ENCODE peak calls at places on chromosomes 1 and 21, in ten cellular contexts. Y is IMR-90; D is H9; N is right atrium auricular region; H is cardiac muscle cell; V is CD4-positive, alpha-beta memory T cell; S is fibroblast of lung; G is CD8-positive, alpha-beta T cell; T is PC-3; F is A549. M is an unnamed sample.

GRCh38 chr1:19384772-19385187 is 72.7 kb downstream of the SLC66A1 start:
- DNase-seq in Y (no peak), D (no peak), N (no peak), H (no peak), V (no peak), S (no peak), G (no peak), T (no peak), F (no peak), M (no peak)

GRCh38 chr1:222053790-222054294 is 312.0 kb upstream of the DUSP10 start:
- DNase-seq in Y (no peak), D (no peak), N (no peak), H (no peak), V (no peak), S (peak), G (no peak), T (peak), F (no peak), M (no peak)

GRCh38 chr1:1213153-1213918 is 617 bp downstream of the TNFRSF4 start:
- DNase-seq in Y (no peak), D (no peak), N (no peak), H (no peak), V (peak), S (no peak), G (no peak), T (no peak), F (no peak), M (no peak)

GRCh38 chr1:196308171-196308570 is 300.1 kb downstream of the KCNT2 start:
- DNase-seq in Y (no peak), D (no peak), N (no peak), H (no peak), V (no peak), S (no peak), G (no peak), T (no peak), F (no peak), M (no peak)

GRCh38 chr1:165069829-165070228 is 286.7 kb downstream of the LMX1A start:
- DNase-seq in Y (no peak), D (no peak), N (no peak), H (no peak), V (no peak), S (no peak), G (no peak), T (peak), F (no peak), M (no peak)

GRCh38 chr1:27341525-27342252 is at the start of gene SYTL1:
- DNase-seq in Y (peak), D (peak), N (no peak), H (peak), V (peak), S (peak), G (peak), T (peak), F (peak), M (peak)

GRCh38 chr1:243903904-243904303 is 53.9 kb upstream of the AKT3 start:
- DNase-seq in Y (peak), D (no peak), N (no peak), H (peak), V (peak), S (peak), G (no peak), T (peak), F (no peak), M (no peak)

GRCh38 chr1:60299581-60299980 is 226.0 kb upstream of the C1orf87 start:
- DNase-seq in Y (no peak), D (no peak), N (no peak), H (no peak), V (no peak), S (no peak), G (no peak), T (no peak), F (no peak), M (no peak)

GRCh38 chr1:168763031-168763430 is 34.0 kb upstream of the DPT start:
- DNase-seq in Y (no peak), D (no peak), N (no peak), H (no peak), V (no peak), S (no peak), G (no peak), T (no peak), F (no peak), M (peak)

GRCh38 chr1:232034547-232034946 is 408.0 kb downstream of the DISC1 start:
- DNase-seq in Y (no peak), D (no peak), N (no peak), H (no peak), V (no peak), S (no peak), G (no peak), T (no peak), F (no peak), M (no peak)

GRCh38 chr1:1670866-1671265 is 12.1 kb upstream of the CDK11B start:
- DNase-seq in Y (no peak), D (no peak), N (no peak), H (no peak), V (no peak), S (no peak), G (no peak), T (no peak), F (no peak), M (no peak)

GRCh38 chr1:18735369-18735997 is 104.8 kb downstream of the PAX7 start:
- DNase-seq in Y (no peak), D (no peak), N (no peak), H (no peak), V (no peak), S (no peak), G (no peak), T (no peak), F (no peak), M (no peak)

GRCh38 chr1:13535227-13535626 is 21.4 kb upstream of the LRRC38 start:
- DNase-seq in Y (no peak), D (no peak), N (no peak), H (no peak), V (no peak), S (no peak), G (no peak), T (no peak), F (no peak), M (no peak)

GRCh38 chr1:219492676-219493075 is 120.2 kb downstream of the ZC3H11B start:
- DNase-seq in Y (no peak), D (no peak), N (no peak), H (no peak), V (no peak), S (no peak), G (no peak), T (no peak), F (no peak), M (no peak)

GRCh38 chr1:226608699-226609505 is 60.3 kb downstream of the STUM start:
- DNase-seq in Y (peak), D (peak), N (no peak), H (peak), V (peak), S (peak), G (peak), T (peak), F (peak), M (no peak)

GRCh38 chr21:42362700-42363099 is 3.6 kb downstream of the TFF1 start:
- DNase-seq in Y (no peak), D (no peak), N (no peak), H (no peak), V (no peak), S (no peak), G (no peak), T (no peak), F (no peak), M (no peak)

GRCh38 chr1:44519035-44519676 is 114.1 kb downstream of the RNF220 start:
- DNase-seq in Y (no peak), D (no peak), N (no peak), H (no peak), V (no peak), S (no peak), G (no peak), T (no peak), F (no peak), M (no peak)

GRCh38 chr21:33964706-33965325 is 49.2 kb upstream of the ATP5PO start:
- DNase-seq in Y (peak), D (no peak), N (no peak), H (no peak), V (no peak), S (no peak), G (no peak), T (no peak), F (no peak), M (no peak)

GRCh38 chr1:214602764-214603657 is at the start of gene CENPF:
- DNase-seq in Y (peak), D (peak), N (peak), H (peak), V (peak), S (peak), G (peak), T (peak), F (peak), M (peak)
- H3K27ac ChIP-seq in Y (peak), D (no peak), N (no peak), H (peak), V (no peak), S (peak), G (peak), T (peak), F (peak), M (no peak)

GRCh38 chr1:84096121-84096635 is 47.9 kb upstream of the PRKACB start:
- DNase-seq in Y (peak), D (no peak), N (no peak), H (no peak), V (no peak), S (no peak), G (no peak), T (no peak), F (no peak), M (no peak)
- H3K27ac ChIP-seq in Y (no peak), D (no peak), N (no peak), H (no peak), V (no peak), S (no peak), G (no peak), T (no peak), F (no peak), M (no peak)

DNA sequence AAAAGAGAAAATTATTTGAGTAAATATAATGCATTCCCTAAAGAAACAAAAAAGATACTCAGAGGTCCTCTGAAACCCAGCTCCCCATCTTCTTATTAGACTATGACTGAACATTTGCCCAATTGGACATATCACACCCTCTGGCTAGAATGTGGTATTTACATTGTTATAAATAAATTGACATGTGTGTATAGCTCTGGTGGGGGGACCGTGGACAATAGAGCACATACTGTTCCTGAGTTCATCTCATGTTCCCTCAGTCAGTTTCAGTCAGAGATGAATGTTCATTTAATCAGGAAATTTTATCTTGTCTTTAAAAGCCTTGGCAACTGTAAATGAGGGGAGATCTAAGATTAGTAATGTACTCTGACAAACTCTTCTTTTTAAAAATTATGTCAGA is 459.3 kb upstream of the ADAMTS5 start:
- DNase-seq in Y (no peak), D (no peak), N (no peak), H (no peak), V (no peak), S (no peak), G (no peak), T (no peak), F (no peak), M (no peak)
- H3K27ac ChIP-seq in Y (no peak), D (no peak), N (peak), H (no peak), V (no peak), S (no peak), G (no peak), T (no peak), F (no peak), M (no peak)

GRCh38 chr1:88350648-88351047 is 333.4 kb upstream of the PKN2 start:
- DNase-seq in Y (no peak), D (no peak), N (no peak), H (no peak), V (no peak), S (no peak), G (no peak), T (no peak), F (no peak), M (no peak)
- H3K27ac ChIP-seq in Y (no peak), D (no peak), N (no peak), H (no peak), V (no peak), S (no peak), G (no peak), T (no peak), F (no peak), M (no peak)

DNA sequence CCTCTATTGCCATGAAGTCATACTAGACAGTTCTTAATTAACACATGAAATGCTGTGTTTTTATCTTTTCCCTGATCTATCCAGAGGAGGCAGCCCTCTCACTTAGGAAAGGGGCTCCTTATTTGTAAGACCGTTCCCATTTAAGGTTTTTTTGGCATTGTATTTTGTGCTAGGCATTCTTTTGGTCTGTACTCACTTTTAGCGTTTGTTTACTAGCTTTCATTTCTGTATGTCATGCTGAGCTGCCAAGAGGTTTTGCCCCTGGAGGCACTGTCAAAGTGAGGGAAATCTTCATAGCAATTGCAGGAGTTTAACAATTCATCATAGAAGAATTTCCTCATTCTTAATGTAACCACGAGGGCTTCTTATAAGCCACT is 59.5 kb downstream of the MTR start:
- DNase-seq in Y (peak), D (no peak), N (no peak), H (peak), V (no peak), S (no peak), G (no peak), T (peak), F (no peak), M (peak)
- H3K27ac ChIP-seq in Y (no peak), D (no peak), N (no peak), H (no peak), V (no peak), S (no peak), G (no peak), T (no peak), F (no peak), M (no peak)

DNA sequence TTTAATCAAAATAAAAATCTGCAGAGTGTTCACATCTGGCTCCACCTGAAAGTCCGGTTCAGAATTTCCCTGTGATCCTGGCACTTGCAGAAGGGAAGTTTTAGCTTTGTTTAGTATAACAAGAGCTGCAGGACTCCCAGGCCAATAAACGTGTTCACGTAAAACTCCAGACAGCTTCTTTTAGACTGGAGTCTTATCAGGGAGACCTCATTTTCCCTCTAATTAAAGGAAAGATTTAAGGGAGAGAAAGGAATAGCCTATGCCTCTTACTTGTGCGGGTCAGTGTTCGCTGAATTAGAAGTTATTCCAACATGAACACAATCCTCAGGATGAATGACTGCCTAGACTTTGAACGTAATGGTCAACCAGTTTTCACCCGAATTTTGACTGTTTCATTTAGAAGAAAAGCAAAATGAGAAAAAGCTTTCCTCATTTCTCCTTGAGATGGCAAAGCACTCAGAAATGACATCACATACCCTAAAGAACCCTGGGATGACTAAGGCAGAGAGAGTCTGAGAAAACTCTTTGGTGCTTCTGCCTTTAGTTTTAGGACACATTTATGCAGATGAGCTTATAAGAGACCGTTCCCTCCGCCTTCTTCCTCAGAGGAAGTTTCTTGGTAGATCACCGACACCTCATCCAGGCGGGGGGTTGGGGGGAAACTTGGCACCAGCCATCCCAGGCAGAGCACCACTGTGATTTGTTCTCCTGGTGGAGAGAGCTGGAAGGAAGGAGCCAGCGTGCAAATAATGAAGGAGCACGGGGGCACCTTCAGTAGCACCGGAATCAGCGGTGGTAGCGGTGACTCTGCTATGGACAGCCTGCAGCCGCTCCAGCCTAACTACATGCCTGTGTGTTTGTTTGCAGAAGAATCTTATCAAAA is 202.1 kb upstream of the SGIP1 start:
- DNase-seq in Y (peak), D (peak), N (peak), H (peak), V (peak), S (peak), G (no peak), T (peak), F (peak), M (peak)
- H3K27ac ChIP-seq in Y (peak), D (no peak), N (peak), H (peak), V (peak), S (peak), G (peak), T (peak), F (peak), M (peak)

GRCh38 chr1:118940957-118941356 is 47.2 kb downstream of the TBX15 start:
- DNase-seq in Y (no peak), D (no peak), N (no peak), H (no peak), V (no peak), S (no peak), G (no peak), T (no peak), F (no peak), M (no peak)
- H3K27ac ChIP-seq in Y (no peak), D (no peak), N (no peak), H (no peak), V (no peak), S (no peak), G (no peak), T (no peak), F (no peak), M (no peak)

DNA sequence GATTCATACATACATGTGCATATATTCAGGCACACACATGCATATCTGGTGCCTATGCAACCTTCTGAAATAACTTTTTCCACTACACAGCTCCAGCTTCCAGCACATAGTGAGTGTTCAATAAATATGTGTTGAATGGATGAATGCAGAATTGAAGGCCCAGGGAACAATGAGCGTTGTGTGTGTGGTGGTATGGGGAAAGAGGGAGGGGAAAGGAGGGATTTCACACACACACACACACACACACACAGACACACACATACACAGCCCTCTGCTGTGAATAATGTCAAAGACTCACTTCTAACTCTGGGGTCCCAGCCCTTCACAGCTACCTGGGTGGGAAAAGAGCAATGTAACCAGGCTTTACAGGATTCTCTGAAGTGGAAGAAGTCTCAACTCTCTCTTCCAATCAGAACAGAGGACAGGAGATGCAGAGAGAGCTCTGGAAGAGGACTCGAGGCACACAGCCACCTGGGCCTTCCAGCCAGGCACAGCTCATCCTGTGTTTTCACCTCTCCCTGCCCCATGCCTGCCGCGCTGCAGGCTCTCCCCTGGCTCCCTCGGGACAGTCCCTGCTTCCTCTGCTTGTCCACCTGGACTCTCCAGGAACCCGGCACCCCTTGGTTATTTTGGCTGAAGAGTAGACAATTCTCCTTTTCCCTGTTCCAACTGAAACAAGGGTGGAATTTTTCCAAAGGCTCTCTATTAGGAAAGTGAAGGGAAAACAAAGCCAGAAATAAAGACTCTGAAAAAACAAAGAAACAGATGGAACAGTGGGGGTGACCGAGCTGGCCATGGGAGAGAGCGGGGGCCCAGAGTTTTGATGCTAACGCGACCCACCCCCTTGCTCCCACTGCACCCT is 5.5 kb upstream of the IGSF8 start:
- DNase-seq in Y (no peak), D (no peak), N (no peak), H (no peak), V (no peak), S (no peak), G (no peak), T (no peak), F (no peak), M (no peak)
- H3K27ac ChIP-seq in Y (no peak), D (no peak), N (no peak), H (no peak), V (no peak), S (no peak), G (no peak), T (no peak), F (peak), M (no peak)